ENCODE peak calls at places on chromosomes 4 and X, in nine cellular contexts. I, H, O, Y, T, U, N, A and W are unnamed samples. For H3K9me3 and H3K36me3, the result is how much of the 10 kb centered on the place peaks cover.

GRCh38 chrX:15451913-15452312 is 41.2 kb downstream of the PIR start:
- DNase-seq in A (peak), Y (no peak), H (peak), I (no peak), U (no peak), N (peak), O (no peak), T (peak), W (peak)

GRCh38 chr4:105780176-105780575 is 71.6 kb downstream of the GSTCD start:
- DNase-seq in U (no peak), T (no peak), N (no peak), I (no peak), H (no peak), O (no peak), Y (no peak), A (no peak), W (no peak)

GRCh38 chrX:150213481-150214030 is 149.6 kb upstream of the MAMLD1 start:
- DNase-seq in T (no peak), Y (no peak), H (no peak), A (no peak), O (no peak), I (no peak), U (no peak), N (no peak), W (no peak)

GRCh38 chr4:147984065-147984777 is 252.3 kb downstream of the ARHGAP10 start:
- DNase-seq in I (peak), U (no peak), N (no peak), T (peak), O (peak), Y (no peak), H (peak), A (no peak), W (no peak)

GRCh38 chrX:68681443-68681941 is 34.0 kb downstream of the STARD8 start:
- DNase-seq in N (no peak), U (no peak), I (no peak), O (no peak), H (peak), A (no peak), Y (no peak), T (peak), W (no peak)

GRCh38 chr4:126106658-126107057 is 791.9 kb downstream of the FAT4 start:
- DNase-seq in Y (no peak), I (no peak), T (peak), O (peak), N (no peak), H (no peak), U (no peak), A (no peak), W (peak)

GRCh38 chr4:172858731-172859230 is 309.8 kb upstream of the GALNT7 start:
- DNase-seq in A (no peak), I (no peak), O (no peak), Y (no peak), T (no peak), H (peak), U (no peak), N (no peak), W (no peak)

GRCh38 chr4:52718123-52718522 is 33.1 kb downstream of the ERVMER34-1 start:
- DNase-seq in U (no peak), T (peak), Y (no peak), O (no peak), A (no peak), I (no peak), H (peak), N (no peak), W (peak)

GRCh38 chr4:74483226-74483911 is 38.4 kb downstream of the AREG start:
- DNase-seq in U (no peak), I (no peak), A (no peak), O (no peak), N (no peak), H (no peak), Y (no peak), T (no peak), W (no peak)

GRCh38 chr4:173056708-173057107 is 111.9 kb upstream of the GALNT7 start:
- DNase-seq in T (no peak), O (no peak), U (peak), H (no peak), I (no peak), N (no peak), Y (no peak), A (no peak), W (no peak)

GRCh38 chr4:83484500-83485431 is at the start of gene ABRAXAS1:
- DNase-seq in H (peak), U (peak), T (peak), O (peak), N (peak), A (peak), Y (peak), I (peak), W (peak)

GRCh38 chr4:158722291-158722916 is 792 bp downstream of the PPID start:
- DNase-seq in T (peak), Y (peak), U (no peak), N (no peak), O (peak), I (no peak), A (no peak), H (peak), W (peak)

GRCh38 chr4:161949941-161950725 is 213.7 kb downstream of the FSTL5 start:
- DNase-seq in U (no peak), O (no peak), T (peak), I (no peak), N (no peak), H (peak), A (no peak), Y (no peak), W (no peak)

GRCh38 chrX:63453571-63453970 is 102.4 kb upstream of the SPIN4 start:
- DNase-seq in O (no peak), N (no peak), Y (no peak), T (no peak), A (no peak), I (no peak), U (no peak), H (no peak), W (no peak)

GRCh38 chr4:115841873-115842272 is 728.5 kb upstream of the NDST4 start:
- DNase-seq in A (no peak), N (no peak), I (no peak), U (no peak), O (no peak), Y (no peak), H (no peak), T (peak), W (no peak)

GRCh38 chr4:37389967-37390580 is 145.5 kb downstream of the NWD2 start:
- DNase-seq in H (peak), I (peak), T (peak), N (no peak), Y (peak), A (no peak), O (peak), U (no peak), W (no peak)

GRCh38 chr4:123235431-123235830 is 161.2 kb upstream of the SPRY1 start:
- DNase-seq in I (no peak), Y (no peak), O (no peak), U (no peak), T (no peak), H (peak), N (no peak), A (no peak), W (no peak)

GRCh38 chr4:121977251-121978168 is 25.6 kb upstream of the TRPC3 start:
- DNase-seq in T (no peak), O (peak), H (no peak), A (no peak), N (no peak), I (no peak), Y (no peak), U (no peak), W (no peak)

GRCh38 chr4:80812145-80812544 is 218.4 kb upstream of the BMP3 start:
- DNase-seq in O (peak), Y (no peak), I (no peak), U (no peak), A (no peak), T (no peak), N (no peak), H (no peak), W (no peak)

GRCh38 chr4:12926189-12927066 is 557.7 kb downstream of the RAB28 start:
- DNase-seq in T (no peak), Y (no peak), H (no peak), A (no peak), O (no peak), N (no peak), I (no peak), U (no peak), W (no peak)

GRCh38 chrX:120120223-120120622 is 4.5 kb upstream of the RHOXF1 start:
- DNase-seq in N (no peak), Y (no peak), O (no peak), U (no peak), I (no peak), T (no peak), A (no peak), H (peak), W (peak)

GRCh38 chr4:86011117-86011516 is 348.7 kb downstream of the MAPK10 start:
- DNase-seq in A (no peak), N (peak), Y (no peak), I (no peak), T (peak), O (no peak), U (no peak), H (peak), W (peak)

GRCh38 chrX:8673211-8673610 is 58.7 kb downstream of the ANOS1 start:
- DNase-seq in U (no peak), T (no peak), Y (no peak), A (no peak), I (no peak), O (no peak), H (peak), N (no peak), W (no peak)

GRCh38 chr4:128379860-128380259 is 92.2 kb upstream of the PGRMC2 start:
- DNase-seq in H (no peak), O (peak), I (peak), Y (no peak), A (no peak), U (peak), N (no peak), T (no peak), W (peak)

GRCh38 chrX:10045327-10046000 is 78.3 kb downstream of the CLDN34 start:
- DNase-seq in U (peak), Y (no peak), A (no peak), H (no peak), N (peak), T (no peak), O (no peak), I (no peak), W (no peak)

GRCh38 chr4:67565284-67565683 is 6.8 kb downstream of the STAP1 start:
- DNase-seq in U (no peak), A (no peak), T (no peak), Y (no peak), H (peak), N (no peak), I (no peak), O (no peak), W (no peak)

GRCh38 chrX:74246524-74246923 is 57.5 kb upstream of the ZCCHC13 start:
- DNase-seq in A (no peak), Y (no peak), N (no peak), T (peak), O (no peak), U (no peak), H (peak), I (no peak), W (no peak)

GRCh38 chr4:56681158-56681848 is at the start of gene HOPX:
- DNase-seq in I (peak), H (peak), U (peak), Y (peak), A (no peak), N (no peak), T (peak), O (no peak), W (no peak)

GRCh38 chr4:56684320-56684719 is 3.2 kb upstream of the HOPX start:
- DNase-seq in Y (no peak), U (no peak), N (no peak), A (no peak), T (peak), H (peak), O (no peak), I (no peak), W (peak)

GRCh38 chr4:56683455-56683854 is 2.4 kb upstream of the HOPX start:
- DNase-seq in O (no peak), I (no peak), H (no peak), A (no peak), N (no peak), T (no peak), U (no peak), Y (no peak), W (no peak)

GRCh38 chr4:56680266-56680665 is 830 bp downstream of the HOPX start:
- DNase-seq in T (no peak), N (no peak), Y (no peak), U (peak), O (no peak), A (no peak), H (no peak), I (no peak), W (no peak)

GRCh38 chr4:56681849-56682175 is 716 bp upstream of the HOPX start:
- DNase-seq in O (no peak), I (no peak), Y (no peak), T (no peak), U (no peak), H (no peak), A (no peak), N (no peak), W (no peak)
- H3K4me3 ChIP-seq in O (no peak), I (no peak), Y (no peak), T (no peak), U (peak), H (no peak), A (no peak), N (no peak), W (no peak)

DNA sequence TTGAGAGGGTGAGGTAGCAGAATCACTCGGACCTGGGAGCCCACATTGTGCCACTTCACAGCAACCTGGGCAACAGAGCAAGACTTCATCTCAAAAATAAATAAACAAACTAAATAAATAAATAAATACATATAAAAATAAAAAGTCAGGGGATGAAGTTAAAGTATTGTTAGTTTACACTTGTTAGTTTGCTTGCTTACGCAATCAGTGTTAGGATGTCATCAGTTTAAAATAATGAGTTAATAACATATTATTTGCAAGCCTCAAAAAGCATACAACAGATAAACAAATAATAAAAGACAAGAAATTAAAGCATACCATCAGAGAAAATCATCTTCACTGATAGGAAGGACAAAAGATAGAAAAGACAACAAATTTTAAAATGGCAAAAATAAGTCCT is 891.1 kb upstream of the PCDH7 start:
- DNase-seq in Y (no peak), H (no peak), A (no peak), T (no peak), N (no peak), I (no peak), U (no peak), O (no peak), W (no peak)
- H3K9me3 ChIP-seq in Y (under half), H (under half), A (under half), T (under half), N (under half), I (under half), U (under half), O (under half), W (under half)

GRCh38 chr4:187780070-187780469 is 215.5 kb upstream of the ZFP42 start:
- DNase-seq in T (no peak), H (no peak), I (peak), A (no peak), O (no peak), Y (no peak), U (no peak), N (no peak), W (no peak)
- H3K36me3 ChIP-seq in T (under half), H (under half), I (under half), A (under half), O (under half), Y (under half), U (under half), N (under half), W (under half)

GRCh38 chr4:109238746-109239145 is 63.7 kb downstream of the COL25A1 start:
- DNase-seq in H (no peak), O (no peak), A (no peak), N (no peak), I (no peak), Y (no peak), U (no peak), T (no peak), W (no peak)
- H3K4me3 ChIP-seq in H (no peak), O (no peak), A (no peak), N (no peak), I (no peak), Y (no peak), U (no peak), T (no peak), W (no peak)

GRCh38 chr4:598925-599324 is 22.8 kb upstream of the TMEM271 start:
- DNase-seq in Y (no peak), O (no peak), H (no peak), I (no peak), N (no peak), A (no peak), T (no peak), U (no peak), W (no peak)
- H3K9me3 ChIP-seq in Y (under half), O (under half), H (under half), I (under half), N (under half), A (under half), T (under half), U (under half), W (under half)

GRCh38 chr4:152651473-152652060 is 28.2 kb downstream of the TMEM154 start:
- DNase-seq in A (no peak), U (no peak), Y (no peak), N (no peak), I (no peak), H (no peak), T (no peak), O (no peak), W (no peak)
- H3K36me3 ChIP-seq in A (under half), U (under half), Y (under half), N (under half), I (under half), H (under half), T (under half), O (half or more), W (under half)

GRCh38 chr4:38857354-38858096 is 908 bp upstream of the TLR6 start:
- DNase-seq in Y (no peak), U (no peak), H (peak), O (peak), A (no peak), N (peak), I (peak), T (peak), W (peak)

GRCh38 chr4:38856046-38856445 is 571 bp downstream of the TLR6 start:
- DNase-seq in Y (no peak), T (peak), N (no peak), A (no peak), O (peak), I (no peak), H (no peak), U (no peak), W (no peak)

GRCh38 chr4:38855466-38855865 is 1.2 kb downstream of the TLR6 start:
- DNase-seq in N (no peak), O (peak), Y (no peak), I (no peak), A (no peak), T (no peak), H (no peak), U (no peak), W (no peak)

GRCh38 chr4:38858097-38858420 is 1.4 kb upstream of the TLR6 start:
- DNase-seq in I (no peak), Y (no peak), A (no peak), T (no peak), O (no peak), N (no peak), U (no peak), H (no peak), W (no peak)

DNA sequence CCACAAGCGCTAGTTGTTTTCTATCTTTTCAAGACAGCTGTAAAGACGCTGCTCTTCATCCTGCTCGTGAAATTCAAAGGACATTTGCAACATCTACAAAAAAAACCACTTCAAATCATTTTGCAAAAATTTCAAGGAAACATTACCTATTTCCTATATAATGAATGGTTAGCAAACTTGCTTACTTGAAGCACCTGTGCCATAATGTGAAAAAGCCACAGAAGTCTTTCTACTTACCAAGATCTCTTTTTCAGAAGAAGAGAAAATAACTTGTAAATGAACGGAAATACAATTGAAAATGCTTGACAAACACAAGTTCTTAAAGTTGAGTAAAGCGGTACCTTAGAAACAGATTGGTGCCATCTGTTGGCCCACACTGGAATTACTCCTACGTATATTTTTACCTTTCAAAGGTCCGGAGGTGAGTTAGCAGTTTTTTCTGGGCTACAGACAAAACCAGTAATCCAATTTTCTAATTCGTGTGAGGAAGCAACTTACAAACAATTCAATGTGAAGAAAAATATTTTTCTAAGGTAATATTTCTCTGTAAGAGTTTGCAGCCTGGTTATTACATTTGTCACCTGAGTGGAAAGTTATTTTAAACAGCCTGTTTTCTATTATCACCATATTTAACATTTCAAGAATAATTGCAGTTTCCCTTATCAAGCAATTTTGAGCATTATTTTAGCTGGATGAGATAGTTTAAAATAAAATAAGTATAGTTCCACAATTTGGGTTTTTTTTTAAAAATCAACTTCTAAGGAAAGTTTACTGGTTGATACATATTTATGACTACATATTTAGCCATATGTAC is at the start of gene TLR6:
- DNase-seq in Y (peak), A (no peak), O (peak), I (peak), U (peak), T (peak), N (peak), H (peak), W (peak)
- H3K4me3 ChIP-seq in Y (peak), A (peak), O (peak), I (no peak), U (peak), T (no peak), N (peak), H (peak), W (peak)

GRCh38 chrX:46328133-46328532 is 217.1 kb downstream of the ZNF674 start:
- DNase-seq in A (no peak), O (no peak), T (no peak), H (no peak), I (no peak), Y (no peak), U (no peak), N (no peak), W (no peak)

GRCh38 chrX:46330981-46331380 is 214.2 kb downstream of the ZNF674 start:
- DNase-seq in I (no peak), A (no peak), U (no peak), T (peak), H (no peak), Y (no peak), O (no peak), N (no peak), W (no peak)

GRCh38 chrX:46330513-46330912 is 214.7 kb downstream of the ZNF674 start:
- DNase-seq in I (no peak), Y (no peak), N (no peak), O (no peak), U (no peak), H (no peak), A (no peak), T (no peak), W (no peak)

GRCh38 chrX:46333550-46333949 is 211.7 kb downstream of the ZNF674 start:
- DNase-seq in Y (no peak), O (no peak), T (peak), N (no peak), H (no peak), I (peak), U (no peak), A (no peak), W (no peak)
- H3K9me3 ChIP-seq in Y (under half), O (under half), T (under half), N (under half), H (under half), I (under half), U (under half), A (under half), W (under half)

GRCh38 chr4:82450966-82451755 is 20.8 kb downstream of the ENOPH1 start:
- DNase-seq in A (no peak), T (no peak), O (no peak), N (no peak), I (no peak), H (no peak), U (no peak), Y (no peak), W (no peak)

GRCh38 chr4:82452026-82452425 is 21.6 kb downstream of the ENOPH1 start:
- DNase-seq in A (no peak), I (no peak), H (no peak), T (no peak), N (no peak), Y (no peak), U (no peak), O (no peak), W (no peak)

DNA sequence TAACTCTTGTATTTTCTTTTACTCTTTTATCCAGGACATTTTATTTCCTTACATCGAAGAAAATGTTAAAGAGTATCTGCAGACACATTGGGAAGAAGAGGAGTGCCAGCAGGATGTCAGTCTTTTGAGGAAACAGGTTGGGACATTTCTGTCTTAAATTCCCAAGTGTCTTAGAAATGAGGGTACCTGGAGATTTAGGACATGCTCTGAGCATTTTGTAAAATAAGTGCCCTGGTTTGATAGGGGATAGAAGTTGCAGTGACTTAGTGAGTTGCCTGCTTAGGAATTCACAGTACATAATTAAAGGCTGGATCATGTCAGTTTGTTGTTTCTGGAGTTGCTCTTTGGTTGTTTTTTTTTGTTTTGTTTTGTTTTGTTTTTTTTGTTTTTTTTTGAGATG is 17.5 kb downstream of the ENOPH1 start:
- DNase-seq in N (no peak), I (no peak), A (no peak), O (no peak), U (no peak), H (no peak), Y (no peak), T (no peak), W (no peak)
- H3K36me3 ChIP-seq in N (under half), I (under half), A (under half), O (half or more), U (half or more), H (under half), Y (under half), T (under half), W (under half)